ENCODE peak calls at places on chromosomes 12 and 14, in four cellular contexts. One of them, this sample, is unnamed.
A peak's percentile ranks its signal among the peaks of the same experiment; 100 is the strongest.

GRCh38 chr14:25090281-25090680 is 40.3 kb upstream of the STXBP6 start:
- DNase-seq in AG04450: no peak
- DNase-seq in ovary: no peak
- DNase-seq in Caco-2: no peak
- DNase-seq in this sample: no peak

GRCh38 chr12:47079894-47080724 is at the start of gene AMIGO2:
- DNase-seq in ovary: peak; percentile 82
- DNase-seq in AG04450: no peak
- DNase-seq in Caco-2: peak; percentile 31
- DNase-seq in this sample: no peak

GRCh38 chr12:57965766-57966165 is 24.4 kb downstream of the ATP23 start:
- DNase-seq in Caco-2: no peak
- DNase-seq in ovary: no peak
- DNase-seq in AG04450: no peak
- DNase-seq in this sample: no peak

GRCh38 chr12:16555630-16556029 is 50.3 kb downstream of the LMO3 start:
- DNase-seq in AG04450: peak; percentile 47
- DNase-seq in ovary: no peak
- DNase-seq in Caco-2: no peak
- DNase-seq in this sample: no peak

GRCh38 chr12:107884769-107885694 is 110.5 kb downstream of the ASCL4 start:
- DNase-seq in ovary: no peak
- DNase-seq in AG04450: peak; percentile 10
- DNase-seq in Caco-2: peak; percentile 71
- DNase-seq in this sample: peak; percentile 41

GRCh38 chr14:84403585-84403984 is 1126.4 kb upstream of the FLRT2 start:
- DNase-seq in AG04450: no peak
- DNase-seq in ovary: no peak
- DNase-seq in Caco-2: peak; percentile 61
- DNase-seq in this sample: no peak

GRCh38 chr12:91777268-91777997 is 368.2 kb downstream of the BTG1 start:
- DNase-seq in AG04450: no peak
- DNase-seq in Caco-2: no peak
- DNase-seq in ovary: no peak
- DNase-seq in this sample: no peak

GRCh38 chr12:116590561-116590960 is 31.4 kb downstream of the MAP1LC3B2 start:
- DNase-seq in AG04450: no peak
- DNase-seq in ovary: no peak
- DNase-seq in Caco-2: peak; percentile 68
- DNase-seq in this sample: no peak

GRCh38 chr12:92785563-92785950 is 82.8 kb downstream of the PLEKHG7 start:
- DNase-seq in AG04450: no peak
- DNase-seq in Caco-2: no peak
- DNase-seq in ovary: no peak
- DNase-seq in this sample: no peak

GRCh38 chr12:92779902-92780301 is 77.1 kb downstream of the PLEKHG7 start:
- DNase-seq in AG04450: no peak
- DNase-seq in ovary: no peak
- DNase-seq in Caco-2: no peak
- DNase-seq in this sample: no peak

GRCh38 chr12:92786045-92786444 is 83.3 kb downstream of the PLEKHG7 start:
- DNase-seq in AG04450: no peak
- DNase-seq in Caco-2: no peak
- DNase-seq in ovary: no peak
- DNase-seq in this sample: no peak

GRCh38 chr12:92784356-92784755 is 81.6 kb downstream of the PLEKHG7 start:
- DNase-seq in AG04450: no peak
- DNase-seq in ovary: no peak
- DNase-seq in Caco-2: no peak
- DNase-seq in this sample: no peak

DNA sequence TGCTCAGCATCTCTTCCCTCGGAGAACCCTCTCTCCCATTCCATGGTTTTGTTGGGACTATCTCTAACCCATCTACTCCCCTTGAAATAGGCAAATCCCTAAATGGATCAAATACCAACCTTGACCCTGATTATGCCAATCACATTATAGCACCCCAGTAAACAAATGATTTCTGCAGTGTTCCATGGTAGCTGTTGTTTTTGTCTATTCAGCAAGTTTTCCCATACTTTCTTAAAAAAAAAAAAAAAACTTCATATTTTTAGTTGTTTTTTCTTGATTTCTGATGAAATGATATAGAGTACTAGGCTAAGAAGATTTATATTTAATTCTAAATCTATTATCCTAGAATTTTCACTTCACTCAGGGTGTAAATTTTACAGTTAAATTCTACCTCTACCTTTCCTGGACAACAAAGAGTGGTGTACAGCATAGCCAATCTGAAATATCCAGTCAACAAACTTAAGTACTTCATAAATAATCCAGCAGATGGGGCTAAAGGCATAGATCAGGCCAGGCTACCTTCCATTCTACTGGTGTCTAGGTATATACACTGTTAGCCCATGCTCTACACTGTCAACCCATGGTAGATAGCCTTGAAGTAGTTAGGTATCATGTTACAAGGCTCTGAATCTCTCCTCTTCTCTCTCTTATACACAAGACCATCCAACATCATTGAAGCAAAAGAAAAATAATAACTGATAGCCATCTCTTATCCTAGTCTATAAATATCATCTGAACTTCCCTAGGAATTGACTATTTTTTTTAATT is 82.2 kb downstream of the PLEKHG7 start:
- DNase-seq in ovary: no peak
- DNase-seq in AG04450: peak; percentile 55
- DNase-seq in Caco-2: peak; percentile 80
- DNase-seq in this sample: no peak
- TF ChIP-seq CTCF in ovary: no peak
- TF ChIP-seq CTCF in AG04450: peak; percentile 56
- TF ChIP-seq CTCF in Caco-2: peak; percentile 45
- TF ChIP-seq CTCF in this sample: peak; percentile 73

GRCh38 chr14:66403183-66403582 is 83.0 kb upstream of the CCDC196 start:
- DNase-seq in ovary: no peak
- DNase-seq in AG04450: no peak
- DNase-seq in Caco-2: peak; percentile 40
- DNase-seq in this sample: no peak
- TF ChIP-seq CTCF in ovary: no peak
- TF ChIP-seq CTCF in AG04450: peak; percentile 42
- TF ChIP-seq CTCF in Caco-2: peak; percentile 60
- TF ChIP-seq CTCF in this sample: peak; percentile 22

GRCh38 chr12:64836856-64837255 is 12.4 kb downstream of the TBC1D30 start:
- DNase-seq in AG04450: no peak
- DNase-seq in ovary: no peak
- DNase-seq in Caco-2: no peak
- DNase-seq in this sample: no peak
- TF ChIP-seq CTCF in AG04450: no peak
- TF ChIP-seq CTCF in ovary: no peak
- TF ChIP-seq CTCF in Caco-2: no peak
- TF ChIP-seq CTCF in this sample: no peak

GRCh38 chr12:90253674-90254181 is 545.1 kb upstream of the ATP2B1 start:
- DNase-seq in ovary: no peak
- DNase-seq in Caco-2: peak; percentile 6
- DNase-seq in AG04450: peak; percentile 58
- DNase-seq in this sample: no peak
- TF ChIP-seq CTCF in ovary: no peak
- TF ChIP-seq CTCF in Caco-2: no peak
- TF ChIP-seq CTCF in AG04450: peak; percentile 22
- TF ChIP-seq CTCF in this sample: peak; percentile 14

GRCh38 chr14:34824826-34825225 is 50.3 kb downstream of the BAZ1A start:
- DNase-seq in Caco-2: no peak
- DNase-seq in ovary: no peak
- DNase-seq in AG04450: no peak
- DNase-seq in this sample: no peak
- TF ChIP-seq CTCF in Caco-2: no peak
- TF ChIP-seq CTCF in ovary: no peak
- TF ChIP-seq CTCF in AG04450: no peak
- TF ChIP-seq CTCF in this sample: no peak

This sample was measured in progenitor cell of endocrine pancreas.